ENCODE peak calls at places on chromosome X, in seven cellular contexts. V is NCI-H1105, C is RPMI7951, T is ACHN, J is C1 segment of cervical spinal cord, N is HEK293T, X is iris pigment epithelial cell. A is an unnamed sample.

GRCh38 chrX:1205681-1206611 is 6.5 kb downstream of the CRLF2 start:
- DNase-seq in V (no peak), C (peak), T (peak), J (no peak), N (peak), X (peak), A (peak)

GRCh38 chrX:78104447-78105176 is 564 bp downstream of the PGK1 start:
- DNase-seq in V (peak), C (peak), T (peak), J (no peak), N (peak), X (peak), A (peak)

GRCh38 chrX:109954333-109954732 is 48.6 kb upstream of the TMEM164 start:
- DNase-seq in V (no peak), C (no peak), T (no peak), J (no peak), N (no peak), X (peak), A (no peak)

GRCh38 chrX:136619889-136620505 is 28.0 kb upstream of the CD40LG start:
- DNase-seq in V (no peak), C (no peak), T (no peak), J (no peak), N (no peak), X (no peak), A (no peak)

GRCh38 chrX:50903387-50904027 is 7.0 kb upstream of the BMP15 start:
- DNase-seq in V (no peak), C (peak), T (peak), J (no peak), N (peak), X (peak), A (peak)

GRCh38 chrX:132775230-132775823 is 183.1 kb downstream of the HS6ST2 start:
- DNase-seq in V (no peak), C (no peak), T (no peak), J (no peak), N (no peak), X (no peak), A (no peak)

GRCh38 chrX:27583976-27584375 is 6.2 kb upstream of the DCAF8L2 start:
- DNase-seq in V (no peak), C (no peak), T (no peak), J (no peak), N (no peak), X (peak), A (peak)

GRCh38 chrX:38717871-38718270 is 83.4 kb upstream of the MID1IP1 start:
- DNase-seq in V (no peak), C (peak), T (peak), J (no peak), N (peak), X (peak), A (peak)

GRCh38 chrX:110852180-110852579 is 56.6 kb upstream of the CHRDL1 start:
- DNase-seq in V (no peak), C (peak), T (peak), J (no peak), N (peak), X (peak), A (no peak)

GRCh38 chrX:130393451-130394074 is 8.1 kb upstream of the GPR119 start:
- DNase-seq in V (peak), C (peak), T (peak), J (no peak), N (peak), X (peak), A (peak)

GRCh38 chrX:110436497-110436896 is 77.8 kb downstream of the RTL9 start:
- DNase-seq in V (no peak), C (no peak), T (no peak), J (no peak), N (no peak), X (no peak), A (no peak)

GRCh38 chrX:115357316-115357715 is 67.8 kb downstream of the LUZP4 start:
- DNase-seq in V (no peak), C (no peak), T (no peak), J (no peak), N (no peak), X (no peak), A (no peak)

GRCh38 chrX:140765043-140765784 is 55.7 kb downstream of the LINC00632 start:
- DNase-seq in V (no peak), C (no peak), T (no peak), J (no peak), N (peak), X (peak), A (no peak)

GRCh38 chrX:21958888-21959287 is 18.4 kb downstream of the SMS start:
- DNase-seq in V (no peak), C (no peak), T (no peak), J (no peak), N (no peak), X (peak), A (no peak)

GRCh38 chrX:85994228-85994627 is 53.1 kb downstream of the CHM start:
- DNase-seq in V (no peak), C (peak), T (no peak), J (no peak), N (no peak), X (peak), A (no peak)

GRCh38 chrX:53073115-53073581 is 9.0 kb upstream of the TSPYL2 start:
- DNase-seq in V (peak), C (no peak), T (peak), J (no peak), N (no peak), X (no peak), A (no peak)

GRCh38 chrX:40097492-40098263 is at the start of gene BCOR:
- DNase-seq in V (peak), C (peak), T (peak), J (no peak), N (peak), X (peak), A (peak)

GRCh38 chrX:136168929-136169735 is 21.8 kb downstream of the FHL1 start:
- DNase-seq in V (peak), C (peak), T (no peak), J (no peak), N (peak), X (peak), A (peak)

GRCh38 chrX:11566814-11567213 is 98.9 kb downstream of the ARHGAP6 start:
- DNase-seq in V (no peak), C (no peak), T (no peak), J (no peak), N (no peak), X (no peak), A (no peak)

GRCh38 chrX:97984641-97985040 is 1100.9 kb downstream of the RPA4 start:
- DNase-seq in V (no peak), C (no peak), T (no peak), J (no peak), N (no peak), X (no peak), A (no peak)

GRCh38 chrX:44480591-44480990 is 62.1 kb downstream of the FUNDC1 start:
- DNase-seq in V (no peak), C (no peak), T (peak), J (no peak), N (no peak), X (no peak), A (no peak)

GRCh38 chrX:41559662-41560061 is 112.5 kb downstream of the NYX start:
- DNase-seq in V (no peak), C (peak), T (no peak), J (no peak), N (no peak), X (peak), A (no peak)

GRCh38 chrX:11470231-11470630 is 177.0 kb downstream of the AMELX start:
- DNase-seq in V (peak), C (peak), T (no peak), J (no peak), N (no peak), X (peak), A (no peak)

GRCh38 chrX:110397904-110398303 is 39.3 kb downstream of the RTL9 start:
- DNase-seq in V (no peak), C (no peak), T (no peak), J (no peak), N (no peak), X (no peak), A (no peak)

GRCh38 chrX:104668550-104668949 is 102.6 kb downstream of the IL1RAPL2 start:
- DNase-seq in V (no peak), C (no peak), T (peak), J (no peak), N (peak), X (peak), A (no peak)

GRCh38 chrX:101163166-101163565 is 56.4 kb upstream of the DRP2 start:
- DNase-seq in V (no peak), C (no peak), T (no peak), J (no peak), N (no peak), X (no peak), A (no peak)

GRCh38 chrX:373641-374471 is 12.9 kb downstream of the PPP2R3B start:
- DNase-seq in V (no peak), C (no peak), T (peak), J (no peak), N (no peak), X (peak), A (peak)

GRCh38 chrX:57481514-57481913 is 110.3 kb upstream of the ZXDB start:
- DNase-seq in V (no peak), C (no peak), T (no peak), J (no peak), N (no peak), X (no peak), A (no peak)

GRCh38 chrX:42920752-42921151 is 142.8 kb upstream of the PPP1R2C start:
- DNase-seq in V (no peak), C (no peak), T (no peak), J (no peak), N (no peak), X (no peak), A (no peak)

GRCh38 chrX:19343085-19343461 is 654 bp upstream of the PDHA1 start:
- DNase-seq in V (no peak), C (no peak), T (no peak), J (no peak), N (no peak), X (no peak), A (no peak)

GRCh38 chrX:8010105-8010504 is 82.9 kb upstream of the PNPLA4 start:
- DNase-seq in V (no peak), C (no peak), T (no peak), J (no peak), N (peak), X (no peak), A (no peak)

GRCh38 chrX:108131471-108131870 is 39.9 kb downstream of the ATG4A start:
- DNase-seq in V (no peak), C (peak), T (no peak), J (no peak), N (no peak), X (peak), A (no peak)

GRCh38 chrX:41045960-41046567 is 39.2 kb upstream of the USP9X start:
- DNase-seq in V (no peak), C (peak), T (no peak), J (no peak), N (no peak), X (peak), A (no peak)

GRCh38 chrX:46327229-46328081 is 217.8 kb downstream of the ZNF674 start:
- DNase-seq in V (no peak), C (peak), T (peak), J (no peak), N (no peak), X (peak), A (peak)

GRCh38 chrX:19549838-19550237 is 34.5 kb upstream of the MAP3K15 start:
- DNase-seq in V (no peak), C (no peak), T (no peak), J (no peak), N (no peak), X (no peak), A (no peak)

GRCh38 chrX:70219938-70220764 is 14.3 kb upstream of the AWAT1 start:
- DNase-seq in V (no peak), C (peak), T (no peak), J (no peak), N (no peak), X (peak), A (peak)

GRCh38 chrX:97057349-97057909 is 173.7 kb downstream of the RPA4 start:
- DNase-seq in V (peak), C (no peak), T (no peak), J (no peak), N (peak), X (no peak), A (peak)

GRCh38 chrX:18252644-18253359 is 32.1 kb upstream of the BEND2 start:
- DNase-seq in V (no peak), C (peak), T (no peak), J (no peak), N (no peak), X (peak), A (no peak)

GRCh38 chrX:151476597-151476996 is 79.6 kb downstream of the VMA21 start:
- DNase-seq in V (no peak), C (no peak), T (no peak), J (no peak), N (no peak), X (no peak), A (no peak)